ENCODE peak calls at places on chromosome 14, in six cellular contexts. Z, B, J, Y, L and Q are unnamed samples. For H3K4me1, the result is how much of the 10 kb centered on the place peaks cover.

GRCh38 chr14:100677925-100678765 is 48.5 kb upstream of the DLK1 start:
- DNase-seq in B (peak), J (peak), Z (peak), L (peak), Y (no peak), Q (peak)

GRCh38 chr14:31269599-31270195 is 62.1 kb upstream of the HECTD1 start:
- DNase-seq in J (no peak), Y (no peak), B (no peak), Z (no peak), L (no peak), Q (no peak)

GRCh38 chr14:28382460-28383220 is 383.9 kb upstream of the FOXG1 start:
- DNase-seq in J (no peak), Z (no peak), L (no peak), Y (no peak), B (no peak), Q (no peak)

GRCh38 chr14:60349663-60350365 is 100.8 kb downstream of the PPM1A start:
- DNase-seq in B (no peak), L (peak), Z (no peak), J (no peak), Y (no peak), Q (no peak)

GRCh38 chr14:105450864-105451720 is 23.5 kb upstream of the CRIP2 start:
- DNase-seq in B (peak), Z (no peak), J (no peak), L (no peak), Y (no peak), Q (peak)

GRCh38 chr14:24437020-24437735 is 5.4 kb downstream of the SDR39U1 start:
- DNase-seq in J (no peak), Z (no peak), B (no peak), Y (no peak), L (no peak), Q (no peak)

GRCh38 chr14:50997712-50998111 is 53.4 kb upstream of the PYGL start:
- DNase-seq in J (no peak), Y (no peak), L (no peak), Z (no peak), B (no peak), Q (no peak)

GRCh38 chr14:90239139-90239538 is 17.2 kb upstream of the PSMC1 start:
- DNase-seq in J (no peak), B (no peak), L (no peak), Z (no peak), Y (no peak), Q (no peak)

GRCh38 chr14:103185051-103186027 is 62.1 kb downstream of the TNFAIP2 start:
- DNase-seq in J (no peak), B (no peak), L (no peak), Z (no peak), Y (peak), Q (no peak)

GRCh38 chr14:66405158-66405557 is 81.0 kb upstream of the CCDC196 start:
- DNase-seq in J (no peak), Z (no peak), L (no peak), B (no peak), Y (no peak), Q (no peak)

GRCh38 chr14:25274529-25274928 is 224.6 kb upstream of the STXBP6 start:
- DNase-seq in J (no peak), B (no peak), Z (no peak), Y (no peak), L (no peak), Q (no peak)

GRCh38 chr14:93958567-93959238 is 17.7 kb downstream of the ASB2 start:
- DNase-seq in Z (peak), J (no peak), Y (no peak), L (no peak), B (no peak), Q (no peak)
- H3K4me1 ChIP-seq in Z (half or more), J (half or more), Y (under half), L (under half), B (under half), Q (half or more)

GRCh38 chr14:68677901-68678300 is 115.0 kb downstream of the ZFP36L1 start:
- DNase-seq in B (no peak), Y (no peak), J (no peak), L (no peak), Z (peak), Q (no peak)
- H3K4me1 ChIP-seq in B (under half), Y (under half), J (under half), L (under half), Z (under half), Q (under half)

GRCh38 chr14:64643709-64644108 is 60.5 kb upstream of the PLEKHG3 start:
- DNase-seq in L (no peak), Z (no peak), B (no peak), Y (no peak), J (no peak), Q (no peak)

GRCh38 chr14:64645220-64645891 is 58.9 kb upstream of the PLEKHG3 start:
- DNase-seq in L (no peak), J (no peak), Y (no peak), Z (no peak), B (peak), Q (no peak)

GRCh38 chr14:64644629-64645028 is 59.6 kb upstream of the PLEKHG3 start:
- DNase-seq in L (no peak), Z (no peak), J (no peak), Y (no peak), B (no peak), Q (no peak)

GRCh38 chr14:64649383-64649998 is 54.7 kb upstream of the PLEKHG3 start:
- DNase-seq in Y (no peak), L (peak), Z (peak), B (peak), J (no peak), Q (no peak)

DNA sequence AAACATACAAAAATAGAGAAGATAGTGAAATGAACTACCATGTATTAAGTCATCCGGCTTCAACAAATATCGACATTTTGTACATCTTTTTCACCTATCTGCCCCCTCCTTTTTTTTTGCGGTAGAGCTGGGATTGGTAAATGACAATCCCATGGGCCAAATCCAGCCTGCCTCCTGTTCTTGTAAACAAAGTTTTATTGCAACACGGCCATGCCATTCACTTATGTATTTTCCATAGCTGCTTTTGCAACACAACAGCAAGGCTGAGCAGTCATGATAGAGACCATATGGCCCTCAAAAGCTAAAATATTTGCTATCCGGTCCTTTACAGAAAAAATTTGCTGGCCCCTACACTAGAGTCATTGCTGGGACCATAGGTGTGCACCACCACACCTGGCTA is 58.1 kb upstream of the PLEKHG3 start:
- DNase-seq in Z (no peak), J (no peak), B (no peak), L (no peak), Y (no peak), Q (no peak)
- H3K4me1 ChIP-seq in Z (under half), J (under half), B (under half), L (under half), Y (under half), Q (under half)

GRCh38 chr14:77007975-77008421 is 20.5 kb downstream of the IRF2BPL start:
- DNase-seq in J (peak), L (no peak), B (peak), Y (peak), Z (peak), Q (peak)
- H3K4me1 ChIP-seq in J (under half), L (under half), B (under half), Y (under half), Z (under half), Q (under half)